ENCODE peak calls at places on chromosomes 7 and 10, in four cellular contexts. B is Right ventricle myocardium superior, A is kidney, Y is foreskin melanocyte. R is an unnamed sample.

GRCh38 chr10:5560844-5561703 is 36.3 kb downstream of the CALML3 start:
- DNase-seq in B (peak; percentile 29), A (peak; percentile 60), Y (no peak), R (no peak)

GRCh38 chr10:451021-451471 is 238.4 kb downstream of the DIP2C start:
- DNase-seq in B (no peak), A (peak; percentile 77), Y (peak; percentile 57), R (no peak)

GRCh38 chr7:69412331-69413146 is 185.7 kb upstream of the AUTS2 start:
- DNase-seq in B (peak; percentile 57), A (peak; percentile 79), Y (no peak), R (peak; percentile 48)

GRCh38 chr7:45178241-45179225 is 20.9 kb downstream of the RAMP3 start:
- DNase-seq in B (peak; percentile 30), A (peak; percentile 44), Y (no peak), R (peak; percentile 30)

GRCh38 chr10:5764422-5765297 is 48.6 kb downstream of the GDI2 start:
- DNase-seq in B (no peak), A (no peak), Y (no peak), R (no peak)

GRCh38 chr10:29039659-29040309 is 249.1 kb upstream of the LYZL1 start:
- DNase-seq in B (no peak), A (peak; percentile 65), Y (peak; percentile 35), R (no peak)

GRCh38 chr10:75043256-75044121 is 68.0 kb upstream of the SAMD8 start:
- DNase-seq in B (no peak), A (no peak), Y (no peak), R (no peak)

GRCh38 chr10:11754180-11754579 is 12.0 kb downstream of the ECHDC3 start:
- DNase-seq in B (no peak), A (no peak), Y (no peak), R (no peak)

GRCh38 chr10:796233-796632 is 106.8 kb upstream of the DIP2C start:
- DNase-seq in B (no peak), A (no peak), Y (no peak), R (no peak)

GRCh38 chr7:150572496-150572895 is 5.3 kb downstream of the GIMAP4 start:
- DNase-seq in B (no peak), A (no peak), Y (no peak), R (no peak)

GRCh38 chr10:47349516-47349915 is 1.4 kb downstream of the RBP3 start:
- DNase-seq in B (no peak), A (no peak), Y (no peak), R (peak; percentile 27)

R was measured in CD14-positive monocyte.